ENCODE peak calls at places on chromosomes 16 and 17, in five cellular contexts. N is activated CD4-positive, alpha-beta T cell treated with anti-CD3 and anti-CD28 coated beads for 4 hours; K is RCC 7860; E is activated CD8-positive, alpha-beta memory T cell treated with anti-CD3 and anti-CD28 coated beads for 4 hours; G is activated T-helper 1 cell treated with Interleukin-2 at 50 U/mL for 16 hours. B is an unnamed sample.

GRCh38 chr16:88069397-88070168 is 118.3 kb downstream of the BANP start:
- DNase-seq in N (no peak), K (no peak), E (no peak), G (no peak), B (no peak)

GRCh38 chr16:46896314-46896968 is 12.3 kb downstream of the GPT2 start:
- DNase-seq in N (no peak), K (no peak), E (no peak), G (no peak), B (no peak)

GRCh38 chr16:2686912-2687507 is 4.7 kb downstream of the KCTD5 start:
- DNase-seq in N (no peak), K (no peak), E (no peak), G (no peak), B (no peak)

GRCh38 chr16:67917852-67918236 is 13.8 kb downstream of the CTRL start:
- DNase-seq in N (peak), K (peak), E (peak), G (no peak), B (no peak)

GRCh38 chr16:56910654-56911539 is 21.0 kb upstream of the HERPUD1 start:
- DNase-seq in N (no peak), K (peak), E (no peak), G (no peak), B (no peak)

GRCh38 chr16:87560428-87561199 is 41.7 kb upstream of the JPH3 start:
- DNase-seq in N (no peak), K (no peak), E (no peak), G (no peak), B (no peak)

GRCh38 chr16:77594057-77594456 is 128.3 kb upstream of the NUDT7 start:
- DNase-seq in N (no peak), K (no peak), E (no peak), G (no peak), B (no peak)

GRCh38 chr16:1309888-1310831 is 724 bp downstream of the UBE2I start:
- DNase-seq in N (peak), K (peak), E (peak), G (peak), B (no peak)

GRCh38 chr16:12781777-12782176 is 21.9 kb downstream of the CPPED1 start:
- DNase-seq in N (no peak), K (no peak), E (no peak), G (no peak), B (no peak)

GRCh38 chr16:4664538-4665418 is 28.6 kb upstream of the NUDT16L1 start:
- DNase-seq in N (peak), K (no peak), E (peak), G (peak), B (peak)

GRCh38 chr17:43905985-43906852 is 1.1 kb downstream of the MPP2 start:
- DNase-seq in N (peak), K (no peak), E (no peak), G (peak), B (no peak)

GRCh38 chr16:82562183-82562677 is 64.5 kb upstream of the CDH13 start:
- DNase-seq in N (no peak), K (no peak), E (no peak), G (no peak), B (no peak)

GRCh38 chr16:64893386-64893785 is 228.5 kb downstream of the CDH11 start:
- DNase-seq in N (no peak), K (no peak), E (no peak), G (no peak), B (no peak)

GRCh38 chr16:67252806-67253497 is 4.2 kb downstream of the SLC9A5 start:
- DNase-seq in N (no peak), K (no peak), E (no peak), G (no peak), B (no peak)

GRCh38 chr16:20803192-20803560 is 3.1 kb downstream of the ERI2 start:
- DNase-seq in N (no peak), K (no peak), E (no peak), G (no peak), B (no peak)

GRCh38 chr17:10742431-10742830 is 12.6 kb upstream of the TMEM220 start:
- DNase-seq in N (no peak), K (no peak), E (no peak), G (no peak), B (no peak)

GRCh38 chr17:28675485-28675884 is 13.5 kb downstream of the SUPT6H start:
- DNase-seq in N (no peak), K (no peak), E (no peak), G (no peak), B (no peak)

GRCh38 chr16:69097425-69097824 is 8.0 kb upstream of the HAS3 start:
- DNase-seq in N (no peak), K (no peak), E (no peak), G (no peak), B (no peak)

GRCh38 chr16:30951785-30952184 is 2.9 kb downstream of the ORAI3 start:
- DNase-seq in N (no peak), K (no peak), E (no peak), G (no peak), B (no peak)

GRCh38 chr17:15398291-15398690 is 56.9 kb upstream of the TEKT3 start:
- DNase-seq in N (no peak), K (peak), E (no peak), G (no peak), B (no peak)

GRCh38 chr16:81546781-81547180 is 102.2 kb downstream of the CMIP start:
- DNase-seq in N (no peak), K (no peak), E (no peak), G (no peak), B (no peak)

GRCh38 chr17:7912927-7913524 is 3.1 kb downstream of the RNF227 start:
- DNase-seq in N (peak), K (peak), E (no peak), G (no peak), B (no peak)

GRCh38 chr17:32927724-32928526 is at the start of gene TMEM98:
- DNase-seq in N (no peak), K (no peak), E (no peak), G (no peak), B (no peak)

GRCh38 chr17:32551186-32551955 is 64.6 kb downstream of the CDK5R1 start:
- DNase-seq in N (no peak), K (peak), E (no peak), G (no peak), B (no peak)

GRCh38 chr16:1300664-1301476 is 8.6 kb upstream of the UBE2I start:
- DNase-seq in N (peak), K (peak), E (peak), G (peak), B (peak)

GRCh38 chr16:19380316-19380715 is 37.4 kb upstream of the TMC5 start:
- DNase-seq in N (no peak), K (no peak), E (no peak), G (no peak), B (no peak)

GRCh38 chr16:57263585-57264351 is 18.7 kb downstream of the ARL2BP start:
- DNase-seq in N (no peak), K (no peak), E (no peak), G (no peak), B (no peak)

GRCh38 chr17:82241183-82241925 is 12.5 kb downstream of the SLC16A3 start:
- DNase-seq in N (peak), K (peak), E (no peak), G (no peak), B (no peak)

GRCh38 chr16:85302848-85303353 is 190.6 kb upstream of the CIBAR2 start:
- DNase-seq in N (no peak), K (no peak), E (no peak), G (no peak), B (no peak)

GRCh38 chr16:70712359-70712758 is 26.5 kb upstream of the MTSS2 start:
- DNase-seq in N (no peak), K (no peak), E (no peak), G (no peak), B (no peak)

GRCh38 chr17:1179635-1180433 is at the start of gene ABR:
- DNase-seq in N (peak), K (no peak), E (peak), G (peak), B (no peak)

GRCh38 chr17:2844386-2844785 is 48.1 kb downstream of the RAP1GAP2 start:
- DNase-seq in N (no peak), K (no peak), E (no peak), G (no peak), B (no peak)

GRCh38 chr16:84557504-84557903 is 53.0 kb upstream of the MEAK7 start:
- DNase-seq in N (no peak), K (no peak), E (no peak), G (no peak), B (no peak)

GRCh38 chr16:67729636-67730248 is 10.6 kb upstream of the GFOD2 start:
- DNase-seq in N (no peak), K (no peak), E (no peak), G (no peak), B (no peak)

GRCh38 chr17:72901657-72902056 is 190.8 kb downstream of the SLC39A11 start:
- DNase-seq in N (no peak), K (no peak), E (no peak), G (no peak), B (no peak)

GRCh38 chr17:77316191-77316641 is 175.4 kb downstream of the SEC14L1 start:
- DNase-seq in N (no peak), K (peak), E (no peak), G (no peak), B (no peak)

GRCh38 chr17:42061641-42062487 is 11.5 kb upstream of the C17orf113 start:
- DNase-seq in N (no peak), K (no peak), E (no peak), G (no peak), B (no peak)

GRCh38 chr17:57502696-57503307 is 242.3 kb downstream of the CCDC182 start:
- DNase-seq in N (no peak), K (no peak), E (no peak), G (no peak), B (no peak)

GRCh38 chr16:64615647-64616280 is 506.1 kb downstream of the CDH11 start:
- DNase-seq in N (no peak), K (no peak), E (no peak), G (no peak), B (no peak)